ENCODE peak calls at places on chromosomes 12 and 14, in seven cellular contexts. M, G, A, Y, D, Q and X are unnamed samples.
A peak's percentile ranks its signal among the peaks of the same experiment; 100 is the strongest.

GRCh38 chr14:72595152-72595551 is 298.7 kb downstream of the DPF3 start:
- DNase-seq in M (no peak), A (no peak), Y (no peak), Q (no peak), D (no peak), G (no peak), X (no peak)

GRCh38 chr14:105294142-105294597 is 6.6 kb downstream of the BRF1 start:
- DNase-seq in Y (no peak), G (peak; percentile 50), A (no peak), M (peak; percentile 70), D (no peak), Q (no peak), X (peak; percentile 23)

GRCh38 chr12:22409071-22409951 is 74.8 kb upstream of the ST8SIA1 start:
- DNase-seq in A (no peak), D (no peak), Q (no peak), G (no peak), Y (no peak), M (no peak), X (peak; percentile 34)

GRCh38 chr14:74302160-74302628 is 540 bp downstream of the ABCD4 start:
- DNase-seq in A (no peak), G (peak; percentile 56), Y (no peak), Q (no peak), D (peak; percentile 20), M (peak; percentile 79), X (peak; percentile 57)

GRCh38 chr14:106436310-106436905 is 910.0 kb downstream of the TMEM121 start:
- DNase-seq in M (no peak), Y (no peak), A (no peak), G (no peak), D (peak; percentile 64), Q (no peak), X (peak; percentile 1)

GRCh38 chr12:87960557-87960956 is 68.6 kb downstream of the C12orf50 start:
- DNase-seq in Q (no peak), G (no peak), D (no peak), Y (no peak), A (no peak), M (no peak), X (no peak)

GRCh38 chr12:44148936-44149335 is 313.1 kb downstream of the TMEM117 start:
- DNase-seq in D (no peak), Y (no peak), M (no peak), Q (no peak), G (no peak), A (no peak), X (no peak)

GRCh38 chr12:52126605-52127578 is 47.4 kb downstream of the SMIM41 start:
- DNase-seq in G (peak; percentile 39), D (no peak), A (no peak), Q (no peak), M (no peak), Y (no peak), X (no peak)

GRCh38 chr12:117986705-117987469 is 18.1 kb upstream of the KSR2 start:
- DNase-seq in Y (no peak), D (no peak), G (peak; percentile 17), M (no peak), A (no peak), Q (no peak), X (no peak)

GRCh38 chr12:10235761-10236631 is 23.3 kb downstream of the GABARAPL1 start:
- DNase-seq in M (peak; percentile 53), Q (no peak), A (no peak), D (peak; percentile 73), G (peak; percentile 44), Y (no peak), X (peak; percentile 65)

DNA sequence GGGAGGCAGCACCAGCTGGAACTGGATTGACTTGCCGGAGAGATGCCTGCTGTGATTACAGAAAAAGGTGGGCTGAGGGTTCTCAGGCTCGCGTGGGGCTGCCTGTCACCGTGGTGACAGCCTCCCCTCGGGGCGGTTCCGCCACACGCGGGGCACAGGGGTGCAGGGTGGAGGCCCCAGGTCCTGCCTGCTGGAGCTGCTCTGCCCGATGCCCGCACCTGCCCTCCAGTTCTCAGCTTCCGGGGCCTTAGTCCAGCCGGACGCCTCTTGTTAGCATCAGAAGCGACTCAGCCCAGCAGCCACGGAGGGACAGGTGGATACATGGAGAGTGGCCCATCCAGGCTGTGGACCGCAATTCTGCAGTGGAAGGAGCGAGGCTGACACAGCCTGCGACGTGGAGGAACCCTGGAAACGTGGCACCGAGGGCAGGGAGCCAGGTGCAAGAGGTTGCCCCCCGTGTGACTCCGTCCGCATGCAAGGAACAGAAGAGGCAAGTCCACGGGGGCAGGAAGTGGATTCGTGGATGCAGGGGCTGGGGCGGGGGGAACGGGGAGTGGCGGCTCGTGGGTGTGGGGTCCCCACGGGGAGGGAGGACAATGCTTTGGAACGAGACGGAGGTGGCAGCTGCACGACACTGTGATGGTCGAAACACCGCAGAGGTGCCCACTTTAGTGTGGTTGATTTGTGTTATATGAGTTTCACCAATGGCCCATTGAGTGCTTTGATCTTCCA is 79.5 kb downstream of the GALNT9 start:
- DNase-seq in A (no peak), D (no peak), Q (no peak), G (no peak), M (no peak), Y (no peak), X (no peak)
- H3K23ac ChIP-seq in A (no peak overlapping the region), D (no peak overlapping the region), Q (no peak overlapping the region), G (no peak overlapping the region), M (no peak overlapping the region), Y (no peak overlapping the region), X (no peak overlapping the region)

DNA sequence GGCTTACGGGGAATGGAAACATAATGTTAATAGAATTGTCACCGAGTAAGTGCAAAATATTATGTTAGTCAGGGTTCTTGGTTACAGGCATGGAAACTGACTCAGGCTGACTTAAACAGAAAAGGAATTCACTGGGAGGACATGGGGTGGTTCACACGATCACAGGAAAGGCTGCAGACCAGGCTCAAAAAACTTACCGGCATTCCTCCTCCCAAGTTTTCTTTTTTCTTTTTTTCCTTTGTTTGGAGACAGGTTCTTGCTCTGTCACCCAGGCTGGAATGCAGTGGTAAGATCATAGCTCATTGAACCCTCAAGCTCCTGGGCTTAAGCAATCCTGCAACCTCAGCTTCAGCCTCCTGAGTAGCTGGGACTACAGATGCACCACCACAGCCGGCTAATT is 11.9 kb upstream of the UBE2N start:
- DNase-seq in Q (no peak), Y (no peak), D (no peak), A (no peak), M (peak; percentile 37), G (peak; percentile 77), X (peak; percentile 30)
- H2AK5ac ChIP-seq in Q (no peak overlapping the region), Y (no peak overlapping the region), D (no peak overlapping the region), A (no peak overlapping the region), M (no peak overlapping the region), G (no peak overlapping the region), X (no peak overlapping the region)

DNA sequence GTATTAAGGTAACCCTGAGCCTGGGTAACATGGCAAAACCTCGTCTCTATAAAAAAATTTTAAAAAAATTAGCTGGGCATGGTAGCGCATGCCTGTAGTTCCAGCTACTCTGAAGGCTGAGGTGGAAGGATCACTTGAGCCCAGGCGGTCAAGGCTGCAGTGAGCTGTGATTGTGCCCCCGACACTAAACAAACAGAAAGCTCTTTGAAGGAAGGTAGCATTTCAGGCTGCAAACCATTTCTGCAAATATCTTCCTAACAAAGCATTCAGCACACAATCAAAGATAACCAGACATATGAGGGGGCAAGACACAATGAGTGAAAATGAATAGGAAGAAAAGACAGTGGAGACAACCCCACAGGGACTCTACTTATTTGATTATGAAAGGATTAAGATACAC is 118.7 kb downstream of the PRIMA1 start:
- DNase-seq in Q (no peak), G (no peak), Y (no peak), D (no peak), A (no peak), M (no peak), X (peak; percentile 29)
- H3K18ac ChIP-seq in Q (no peak overlapping the region), G (no peak overlapping the region), Y (no peak overlapping the region), D (no peak overlapping the region), A (no peak overlapping the region), M (no peak overlapping the region), X (no peak overlapping the region)

DNA sequence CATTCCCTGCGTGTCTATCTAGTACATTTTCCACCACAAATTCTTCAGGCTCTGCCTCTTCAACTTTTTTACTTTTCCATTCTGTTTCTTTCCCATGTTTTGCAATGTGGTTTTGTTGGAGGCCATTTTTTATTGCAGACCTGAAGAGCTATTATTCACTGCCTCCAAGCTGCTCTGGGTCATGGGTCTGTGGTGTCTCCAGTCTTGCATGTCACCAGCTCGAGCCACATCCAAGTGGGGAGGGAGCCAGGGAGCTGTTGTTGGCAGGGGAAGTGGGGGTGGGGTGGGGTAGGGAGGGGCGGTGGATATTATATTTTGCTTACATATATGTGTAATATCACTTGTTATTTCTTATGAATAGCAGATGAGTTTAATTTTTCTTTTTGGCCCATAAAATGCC is 69.1 kb downstream of the VEZT start:
- DNase-seq in Y (no peak), M (peak; percentile 21), G (no peak), D (no peak), A (no peak), Q (no peak), X (no peak)
- H3K23ac ChIP-seq in Y (no peak overlapping the region), M (no peak overlapping the region), G (no peak overlapping the region), D (no peak overlapping the region), A (no peak overlapping the region), Q (no peak overlapping the region), X (no peak overlapping the region)

DNA sequence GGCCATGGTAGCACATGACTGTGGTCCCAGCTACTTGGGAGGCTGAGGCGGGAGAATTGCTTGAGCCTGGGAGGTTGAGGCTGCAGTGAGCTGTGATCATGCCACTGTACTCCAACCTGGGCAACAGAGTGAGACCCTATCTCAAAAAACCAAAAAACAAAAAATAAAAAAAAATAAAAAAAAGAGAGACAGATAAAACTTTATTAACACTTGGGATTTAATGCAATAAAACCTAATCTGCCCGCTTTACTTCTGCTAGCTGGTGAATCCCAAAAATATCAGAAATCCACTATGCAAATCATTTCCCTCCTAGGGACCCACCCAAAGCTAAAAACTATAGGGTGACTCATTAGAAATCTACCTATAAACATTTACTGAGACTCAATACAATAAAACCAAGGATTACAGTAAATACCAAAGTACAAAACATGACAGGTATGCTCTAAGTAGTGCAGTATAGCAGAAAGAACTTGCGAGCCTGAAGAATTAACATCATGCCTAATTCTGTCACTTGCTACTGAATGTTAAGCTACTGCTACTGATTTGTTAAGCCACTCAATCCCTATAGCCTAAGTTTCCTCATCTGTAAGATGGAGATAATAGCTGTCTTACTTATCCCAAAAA is 50.1 kb upstream of the STAC3 start:
- DNase-seq in Y (no peak), G (no peak), M (no peak), D (no peak), Q (no peak), A (no peak), X (no peak)
- H2AK5ac ChIP-seq in Y (no peak overlapping the region), G (no peak overlapping the region), M (no peak overlapping the region), D (no peak overlapping the region), Q (no peak overlapping the region), A (no peak overlapping the region), X (no peak overlapping the region)